ENCODE peak calls at places on chromosome 20, in nine cellular contexts. F is MCF 10A; C is tibial nerve; A is CD8-positive, alpha-beta T cell; N is PC-3; G is CD4-positive, alpha-beta T cell; R is endothelial cell; J is left ventricle myocardium inferior; U is uterus. D is an unnamed sample.

GRCh38 chr20:45445805-45446562 is 23.6 kb upstream of the WFDC2 start:
- DNase-seq in R (peak; percentile 65), J (no peak), C (no peak), A (peak; percentile 20), F (peak; percentile 51), U (no peak), N (peak; percentile 76), G (no peak), D (peak; percentile 52)

GRCh38 chr20:19757973-19758887 is at the start of gene RIN2:
- DNase-seq in R (peak; percentile 96), A (no peak), J (peak; percentile 92), F (peak; percentile 82), U (peak; percentile 84), G (no peak), N (peak; percentile 96), C (peak; percentile 81), D (peak; percentile 30)

GRCh38 chr20:7924692-7925091 is 15.6 kb downstream of the HAO1 start:
- DNase-seq in J (no peak), C (no peak), G (no peak), A (no peak), R (no peak), N (peak; percentile 93), U (no peak), F (peak; percentile 67), D (no peak)

GRCh38 chr20:46349742-46350056 is 41.4 kb upstream of the CDH22 start:
- DNase-seq in N (no peak), C (no peak), A (no peak), R (no peak), J (no peak), G (no peak), F (no peak), U (no peak), D (peak; percentile 34)

GRCh38 chr20:41176711-41177552 is 39.6 kb downstream of the PLCG1 start:
- DNase-seq in J (no peak), R (no peak), N (no peak), A (peak; percentile 2), F (no peak), G (no peak), C (peak; percentile 3), U (no peak), D (no peak)

GRCh38 chr20:52494244-52494643 is 302.7 kb upstream of the ZFP64 start:
- DNase-seq in J (no peak), A (peak; percentile 34), G (peak; percentile 38), C (no peak), U (peak; percentile 17), F (peak; percentile 2), N (peak; percentile 61), R (no peak), D (no peak)

GRCh38 chr20:8389381-8390368 is 257.6 kb downstream of the PLCB1 start:
- DNase-seq in A (no peak), R (no peak), U (no peak), F (peak; percentile 47), C (no peak), G (no peak), N (peak; percentile 72), J (no peak), D (peak; percentile 8)

GRCh38 chr20:33281550-33282146 is 1.4 kb upstream of the BPIFB1 start:
- DNase-seq in G (no peak), F (no peak), U (no peak), A (no peak), C (no peak), N (no peak), J (no peak), R (no peak), D (no peak)

GRCh38 chr20:52896348-52896747 is 75.8 kb upstream of the TSHZ2 start:
- DNase-seq in A (no peak), F (no peak), U (no peak), C (no peak), R (no peak), N (no peak), G (no peak), J (no peak), D (no peak)

GRCh38 chr20:19860742-19861141 is 102.7 kb downstream of the RIN2 start:
- DNase-seq in G (no peak), F (no peak), C (no peak), R (no peak), J (no peak), U (no peak), A (no peak), N (no peak), D (no peak)

GRCh38 chr20:22962567-22963439 is 72.3 kb upstream of the SSTR4 start:
- DNase-seq in J (no peak), G (no peak), F (peak; percentile 24), A (no peak), U (no peak), R (no peak), N (peak; percentile 85), C (no peak), D (no peak)

GRCh38 chr20:4073852-4074741 is 58.7 kb upstream of the RNF24 start:
- DNase-seq in A (no peak), G (no peak), J (no peak), C (no peak), R (no peak), U (no peak), F (no peak), N (no peak), D (no peak)

GRCh38 chr20:63536241-63536977 is 767 bp downstream of the PTK6 start:
- DNase-seq in A (no peak), U (no peak), R (peak; percentile 11), G (no peak), C (no peak), F (peak; percentile 41), N (peak; percentile 72), J (no peak), D (no peak)

GRCh38 chr20:20373046-20373706 is 5.3 kb downstream of the INSM1 start:
- DNase-seq in J (no peak), A (no peak), R (no peak), N (peak; percentile 16), C (no peak), G (no peak), F (peak; percentile 64), U (no peak), D (no peak)

GRCh38 chr20:24185801-24186200 is 197.2 kb upstream of the GGTLC1 start:
- DNase-seq in J (no peak), G (no peak), F (no peak), U (no peak), R (no peak), A (no peak), C (no peak), N (no peak), D (no peak)

DNA sequence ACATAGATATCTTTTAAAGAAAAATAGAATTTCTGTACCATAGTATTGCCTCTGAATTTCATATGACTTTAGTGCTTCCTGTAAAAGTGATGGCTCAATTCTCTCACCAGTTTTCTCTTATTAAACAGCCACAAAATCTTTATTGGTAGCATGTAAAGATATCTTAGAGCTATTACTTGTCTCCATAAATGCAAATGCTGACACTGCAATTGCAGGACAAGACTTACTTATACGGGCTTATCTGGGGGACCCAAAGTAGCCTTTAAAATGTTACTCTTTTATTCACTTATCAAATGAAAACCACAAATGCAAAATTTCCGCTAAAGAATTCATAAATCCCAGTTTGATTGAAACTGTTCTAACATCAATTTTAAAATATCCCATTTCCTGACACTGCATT is 287.1 kb upstream of the SPTLC3 start:
- DNase-seq in J (no peak), G (no peak), N (no peak), R (no peak), C (no peak), F (no peak), A (no peak), U (no peak), D (no peak)
- TF ChIP-seq CTCF in J (no peak), G (no peak), N (no peak), R (no peak), C (no peak), F (no peak), A (no peak), U (no peak), D (no peak)

DNA sequence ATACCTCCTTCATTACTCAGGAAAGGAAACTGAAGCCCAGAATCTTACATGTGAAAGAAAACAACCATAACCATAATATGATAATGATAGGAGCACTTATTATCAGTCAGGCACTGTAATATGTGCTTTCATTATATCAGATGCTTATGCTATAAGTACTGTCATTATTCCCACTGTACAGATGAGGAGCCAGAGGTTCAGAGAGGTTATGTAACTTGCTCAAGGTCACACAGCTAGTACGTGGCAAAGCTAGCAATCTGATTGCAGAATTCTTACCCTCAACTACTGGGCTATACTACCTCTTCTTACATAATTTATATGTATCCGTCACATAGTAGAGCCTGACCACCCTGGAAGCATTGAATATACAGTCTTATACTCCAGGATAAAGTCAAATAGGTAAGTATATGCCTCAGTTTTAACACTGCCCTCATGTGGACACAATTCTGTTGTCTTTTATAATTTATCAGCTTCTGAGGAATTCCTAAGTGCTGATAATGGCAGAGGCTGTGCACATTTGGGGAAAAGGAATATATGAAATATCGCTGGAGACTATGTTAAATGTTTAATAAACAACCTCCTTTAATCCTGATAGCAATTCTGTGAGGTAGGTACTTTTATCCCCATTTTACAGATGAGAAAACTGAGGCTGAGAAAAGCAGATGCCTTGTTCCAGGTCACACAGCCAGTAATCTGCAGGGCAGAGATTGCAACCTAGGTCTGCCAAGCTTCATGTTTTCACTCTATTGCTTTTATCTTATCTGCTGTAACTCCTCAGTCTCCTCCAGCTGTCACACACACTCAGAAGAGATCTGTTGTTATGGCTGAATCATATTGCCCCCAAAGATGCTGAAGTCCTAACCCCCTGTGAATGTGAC is 13.4 kb downstream of the BCAS1 start:
- DNase-seq in G (no peak), A (no peak), N (peak; percentile 48), J (no peak), U (no peak), F (no peak), R (no peak), C (no peak), D (no peak)
- TF ChIP-seq CTCF in G (no peak), A (no peak), N (peak; percentile 60), J (no peak), U (no peak), F (no peak), R (no peak), C (no peak), D (no peak)

GRCh38 chr20:2237059-2237458 is 58.7 kb upstream of the TGM3 start:
- DNase-seq in C (peak; percentile 42), G (no peak), U (no peak), J (no peak), R (no peak), F (peak; percentile 89), N (peak; percentile 69), A (no peak), D (no peak)
- TF ChIP-seq CTCF in C (peak; percentile 35), G (no peak), U (no peak), J (no peak), R (no peak), F (peak; percentile 13), N (peak; percentile 35), A (no peak), D (no peak)

GRCh38 chr20:31883829-31884228 is 13.4 kb downstream of the TTLL9 start:
- DNase-seq in U (no peak), F (no peak), R (no peak), G (no peak), C (no peak), A (no peak), J (no peak), N (no peak), D (no peak)

GRCh38 chr20:31877684-31878083 is 7.2 kb downstream of the TTLL9 start:
- DNase-seq in G (no peak), C (no peak), J (no peak), N (no peak), A (no peak), R (no peak), U (no peak), F (no peak), D (no peak)

GRCh38 chr20:31881945-31882344 is 11.5 kb downstream of the TTLL9 start:
- DNase-seq in C (no peak), N (no peak), A (no peak), J (no peak), G (no peak), F (no peak), U (no peak), R (no peak), D (no peak)

GRCh38 chr20:31879143-31879987 is 8.9 kb downstream of the TTLL9 start:
- DNase-seq in A (peak; percentile 74), N (peak; percentile 94), C (peak; percentile 94), G (peak; percentile 65), F (peak; percentile 92), J (peak; percentile 93), R (peak; percentile 93), U (peak; percentile 87), D (peak; percentile 90)
- TF ChIP-seq CTCF in A (no peak), N (no peak), C (peak; percentile 46), G (no peak), F (no peak), J (no peak), R (no peak), U (no peak), D (no peak)